ENCODE peak calls at places on chromosomes 13 and 19, in eight cellular contexts. One of them, this sample, is unnamed.

GRCh38 chr19:44747739-44748425 is 626 bp upstream of the BCL3 start:
- DNase-seq in HCEC 1CT: peak
- DNase-seq in astrocyte of the hippocampus: peak
- DNase-seq in hypothalamus: no peak
- DNase-seq in left ventricle myocardium superior: peak
- DNase-seq in stimulated activated CD4-positive, alpha-beta T cell treated with anti-CD3 and anti-CD28 coated beads, Interleukin-4, amount 100 ng/mL, for 4 hours: peak
- DNase-seq in activated gamma-delta T cell treated with Interleukin-2 at 50 U/mL for 16 hours: peak
- DNase-seq in mucosa of descending colon: peak
- DNase-seq in this sample: peak

GRCh38 chr13:98184796-98185195 is 7.7 kb upstream of the RNF113B start:
- DNase-seq in HCEC 1CT: no peak
- DNase-seq in astrocyte of the hippocampus: peak
- DNase-seq in hypothalamus: no peak
- DNase-seq in left ventricle myocardium superior: no peak
- DNase-seq in stimulated activated CD4-positive, alpha-beta T cell treated with anti-CD3 and anti-CD28 coated beads, Interleukin-4, amount 100 ng/mL, for 4 hours: no peak
- DNase-seq in activated gamma-delta T cell treated with Interleukin-2 at 50 U/mL for 16 hours: no peak
- DNase-seq in mucosa of descending colon: no peak
- DNase-seq in this sample: no peak

GRCh38 chr19:30621326-30621920 is 249.2 kb downstream of the ZNF536 start:
- DNase-seq in HCEC 1CT: no peak
- DNase-seq in astrocyte of the hippocampus: no peak
- DNase-seq in hypothalamus: no peak
- DNase-seq in left ventricle myocardium superior: no peak
- DNase-seq in stimulated activated CD4-positive, alpha-beta T cell treated with anti-CD3 and anti-CD28 coated beads, Interleukin-4, amount 100 ng/mL, for 4 hours: no peak
- DNase-seq in activated gamma-delta T cell treated with Interleukin-2 at 50 U/mL for 16 hours: no peak
- DNase-seq in mucosa of descending colon: no peak
- DNase-seq in this sample: no peak

GRCh38 chr13:35965226-35965927 is 165.8 kb downstream of the DCLK1 start:
- DNase-seq in HCEC 1CT: no peak
- DNase-seq in astrocyte of the hippocampus: no peak
- DNase-seq in hypothalamus: no peak
- DNase-seq in left ventricle myocardium superior: no peak
- DNase-seq in stimulated activated CD4-positive, alpha-beta T cell treated with anti-CD3 and anti-CD28 coated beads, Interleukin-4, amount 100 ng/mL, for 4 hours: no peak
- DNase-seq in activated gamma-delta T cell treated with Interleukin-2 at 50 U/mL for 16 hours: no peak
- DNase-seq in mucosa of descending colon: no peak
- DNase-seq in this sample: no peak

GRCh38 chr19:49818691-49819331 is 722 bp downstream of the MED25 start:
- DNase-seq in HCEC 1CT: no peak
- DNase-seq in astrocyte of the hippocampus: peak
- DNase-seq in hypothalamus: no peak
- DNase-seq in left ventricle myocardium superior: no peak
- DNase-seq in stimulated activated CD4-positive, alpha-beta T cell treated with anti-CD3 and anti-CD28 coated beads, Interleukin-4, amount 100 ng/mL, for 4 hours: no peak
- DNase-seq in activated gamma-delta T cell treated with Interleukin-2 at 50 U/mL for 16 hours: no peak
- DNase-seq in mucosa of descending colon: no peak
- DNase-seq in this sample: no peak

GRCh38 chr13:51797664-51798488 is 6.1 kb downstream of the DHRS12 start:
- DNase-seq in HCEC 1CT: peak
- DNase-seq in astrocyte of the hippocampus: peak
- DNase-seq in hypothalamus: no peak
- DNase-seq in left ventricle myocardium superior: no peak
- DNase-seq in stimulated activated CD4-positive, alpha-beta T cell treated with anti-CD3 and anti-CD28 coated beads, Interleukin-4, amount 100 ng/mL, for 4 hours: peak
- DNase-seq in activated gamma-delta T cell treated with Interleukin-2 at 50 U/mL for 16 hours: peak
- DNase-seq in mucosa of descending colon: peak
- DNase-seq in this sample: peak

GRCh38 chr13:66543780-66544179 is 686.4 kb downstream of the PCDH9 start:
- DNase-seq in HCEC 1CT: no peak
- DNase-seq in astrocyte of the hippocampus: no peak
- DNase-seq in hypothalamus: no peak
- DNase-seq in left ventricle myocardium superior: no peak
- DNase-seq in stimulated activated CD4-positive, alpha-beta T cell treated with anti-CD3 and anti-CD28 coated beads, Interleukin-4, amount 100 ng/mL, for 4 hours: no peak
- DNase-seq in activated gamma-delta T cell treated with Interleukin-2 at 50 U/mL for 16 hours: no peak
- DNase-seq in mucosa of descending colon: no peak
- DNase-seq in this sample: no peak

GRCh38 chr13:109747524-109747923 is 38.9 kb downstream of the IRS2 start:
- DNase-seq in HCEC 1CT: no peak
- DNase-seq in astrocyte of the hippocampus: no peak
- DNase-seq in hypothalamus: no peak
- DNase-seq in left ventricle myocardium superior: no peak
- DNase-seq in stimulated activated CD4-positive, alpha-beta T cell treated with anti-CD3 and anti-CD28 coated beads, Interleukin-4, amount 100 ng/mL, for 4 hours: no peak
- DNase-seq in activated gamma-delta T cell treated with Interleukin-2 at 50 U/mL for 16 hours: no peak
- DNase-seq in mucosa of descending colon: no peak
- DNase-seq in this sample: no peak

GRCh38 chr19:40605201-40605971 is 4.2 kb downstream of the LTBP4 start:
- DNase-seq in HCEC 1CT: peak
- DNase-seq in astrocyte of the hippocampus: peak
- DNase-seq in hypothalamus: no peak
- DNase-seq in left ventricle myocardium superior: peak
- DNase-seq in stimulated activated CD4-positive, alpha-beta T cell treated with anti-CD3 and anti-CD28 coated beads, Interleukin-4, amount 100 ng/mL, for 4 hours: peak
- DNase-seq in activated gamma-delta T cell treated with Interleukin-2 at 50 U/mL for 16 hours: peak
- DNase-seq in mucosa of descending colon: peak
- DNase-seq in this sample: no peak

GRCh38 chr13:77860621-77861020 is 58.0 kb downstream of the EDNRB start:
- DNase-seq in HCEC 1CT: peak
- DNase-seq in astrocyte of the hippocampus: peak
- DNase-seq in hypothalamus: no peak
- DNase-seq in left ventricle myocardium superior: no peak
- DNase-seq in stimulated activated CD4-positive, alpha-beta T cell treated with anti-CD3 and anti-CD28 coated beads, Interleukin-4, amount 100 ng/mL, for 4 hours: no peak
- DNase-seq in activated gamma-delta T cell treated with Interleukin-2 at 50 U/mL for 16 hours: no peak
- DNase-seq in mucosa of descending colon: no peak
- DNase-seq in this sample: no peak

GRCh38 chr13:34942732-34943674 is 933 bp downstream of the NBEA start:
- DNase-seq in HCEC 1CT: no peak
- DNase-seq in astrocyte of the hippocampus: peak
- DNase-seq in hypothalamus: no peak
- DNase-seq in left ventricle myocardium superior: peak
- DNase-seq in stimulated activated CD4-positive, alpha-beta T cell treated with anti-CD3 and anti-CD28 coated beads, Interleukin-4, amount 100 ng/mL, for 4 hours: no peak
- DNase-seq in activated gamma-delta T cell treated with Interleukin-2 at 50 U/mL for 16 hours: no peak
- DNase-seq in mucosa of descending colon: peak
- DNase-seq in this sample: peak

GRCh38 chr13:108266316-108266936 is 3.1 kb upstream of the TNFSF13B start:
- DNase-seq in HCEC 1CT: no peak
- DNase-seq in astrocyte of the hippocampus: no peak
- DNase-seq in hypothalamus: no peak
- DNase-seq in left ventricle myocardium superior: peak
- DNase-seq in stimulated activated CD4-positive, alpha-beta T cell treated with anti-CD3 and anti-CD28 coated beads, Interleukin-4, amount 100 ng/mL, for 4 hours: no peak
- DNase-seq in activated gamma-delta T cell treated with Interleukin-2 at 50 U/mL for 16 hours: no peak
- DNase-seq in mucosa of descending colon: no peak
- DNase-seq in this sample: no peak

GRCh38 chr19:19537321-19538048 is 580 bp upstream of the CILP2 start:
- DNase-seq in HCEC 1CT: no peak
- DNase-seq in astrocyte of the hippocampus: peak
- DNase-seq in hypothalamus: no peak
- DNase-seq in left ventricle myocardium superior: no peak
- DNase-seq in stimulated activated CD4-positive, alpha-beta T cell treated with anti-CD3 and anti-CD28 coated beads, Interleukin-4, amount 100 ng/mL, for 4 hours: no peak
- DNase-seq in activated gamma-delta T cell treated with Interleukin-2 at 50 U/mL for 16 hours: no peak
- DNase-seq in mucosa of descending colon: no peak
- DNase-seq in this sample: no peak

GRCh38 chr19:33259532-33259931 is 33.9 kb upstream of the SLC7A10 start:
- DNase-seq in HCEC 1CT: no peak
- DNase-seq in astrocyte of the hippocampus: no peak
- DNase-seq in hypothalamus: no peak
- DNase-seq in left ventricle myocardium superior: no peak
- DNase-seq in stimulated activated CD4-positive, alpha-beta T cell treated with anti-CD3 and anti-CD28 coated beads, Interleukin-4, amount 100 ng/mL, for 4 hours: no peak
- DNase-seq in activated gamma-delta T cell treated with Interleukin-2 at 50 U/mL for 16 hours: no peak
- DNase-seq in mucosa of descending colon: no peak
- DNase-seq in this sample: no peak

GRCh38 chr19:31173991-31174390 is 175.2 kb downstream of the TSHZ3 start:
- DNase-seq in HCEC 1CT: no peak
- DNase-seq in astrocyte of the hippocampus: no peak
- DNase-seq in hypothalamus: no peak
- DNase-seq in left ventricle myocardium superior: no peak
- DNase-seq in stimulated activated CD4-positive, alpha-beta T cell treated with anti-CD3 and anti-CD28 coated beads, Interleukin-4, amount 100 ng/mL, for 4 hours: no peak
- DNase-seq in activated gamma-delta T cell treated with Interleukin-2 at 50 U/mL for 16 hours: no peak
- DNase-seq in mucosa of descending colon: no peak
- DNase-seq in this sample: no peak

GRCh38 chr13:107452833-107453232 is 762.5 kb downstream of the LIG4 start:
- DNase-seq in HCEC 1CT: no peak
- DNase-seq in astrocyte of the hippocampus: no peak
- DNase-seq in hypothalamus: no peak
- DNase-seq in left ventricle myocardium superior: no peak
- DNase-seq in stimulated activated CD4-positive, alpha-beta T cell treated with anti-CD3 and anti-CD28 coated beads, Interleukin-4, amount 100 ng/mL, for 4 hours: no peak
- DNase-seq in activated gamma-delta T cell treated with Interleukin-2 at 50 U/mL for 16 hours: no peak
- DNase-seq in mucosa of descending colon: no peak
- DNase-seq in this sample: no peak

GRCh38 chr19:46730595-46730994 is 13.7 kb upstream of the PRKD2 start:
- DNase-seq in HCEC 1CT: no peak
- DNase-seq in astrocyte of the hippocampus: no peak
- DNase-seq in hypothalamus: no peak
- DNase-seq in left ventricle myocardium superior: no peak
- DNase-seq in stimulated activated CD4-positive, alpha-beta T cell treated with anti-CD3 and anti-CD28 coated beads, Interleukin-4, amount 100 ng/mL, for 4 hours: no peak
- DNase-seq in activated gamma-delta T cell treated with Interleukin-2 at 50 U/mL for 16 hours: no peak
- DNase-seq in mucosa of descending colon: no peak
- DNase-seq in this sample: no peak

GRCh38 chr13:35283856-35284255 is 192.6 kb downstream of the MAB21L1 start:
- DNase-seq in HCEC 1CT: no peak
- DNase-seq in astrocyte of the hippocampus: no peak
- DNase-seq in hypothalamus: no peak
- DNase-seq in left ventricle myocardium superior: no peak
- DNase-seq in stimulated activated CD4-positive, alpha-beta T cell treated with anti-CD3 and anti-CD28 coated beads, Interleukin-4, amount 100 ng/mL, for 4 hours: no peak
- DNase-seq in activated gamma-delta T cell treated with Interleukin-2 at 50 U/mL for 16 hours: no peak
- DNase-seq in mucosa of descending colon: peak
- DNase-seq in this sample: no peak

GRCh38 chr13:50990540-50991506 is 81.2 kb downstream of the RNASEH2B start:
- DNase-seq in HCEC 1CT: no peak
- DNase-seq in astrocyte of the hippocampus: peak
- DNase-seq in hypothalamus: no peak
- DNase-seq in left ventricle myocardium superior: peak
- DNase-seq in stimulated activated CD4-positive, alpha-beta T cell treated with anti-CD3 and anti-CD28 coated beads, Interleukin-4, amount 100 ng/mL, for 4 hours: no peak
- DNase-seq in activated gamma-delta T cell treated with Interleukin-2 at 50 U/mL for 16 hours: no peak
- DNase-seq in mucosa of descending colon: peak
- DNase-seq in this sample: no peak

GRCh38 chr13:108755084-108755483 is 125.7 kb downstream of the MYO16 start:
- DNase-seq in HCEC 1CT: no peak
- DNase-seq in astrocyte of the hippocampus: no peak
- DNase-seq in hypothalamus: no peak
- DNase-seq in left ventricle myocardium superior: no peak
- DNase-seq in stimulated activated CD4-positive, alpha-beta T cell treated with anti-CD3 and anti-CD28 coated beads, Interleukin-4, amount 100 ng/mL, for 4 hours: no peak
- DNase-seq in activated gamma-delta T cell treated with Interleukin-2 at 50 U/mL for 16 hours: no peak
- DNase-seq in mucosa of descending colon: no peak
- DNase-seq in this sample: no peak

GRCh38 chr19:19113040-19113541 is 25.2 kb downstream of the TMEM161A start:
- DNase-seq in HCEC 1CT: peak
- DNase-seq in astrocyte of the hippocampus: peak
- DNase-seq in hypothalamus: no peak
- DNase-seq in left ventricle myocardium superior: no peak
- DNase-seq in stimulated activated CD4-positive, alpha-beta T cell treated with anti-CD3 and anti-CD28 coated beads, Interleukin-4, amount 100 ng/mL, for 4 hours: no peak
- DNase-seq in activated gamma-delta T cell treated with Interleukin-2 at 50 U/mL for 16 hours: no peak
- DNase-seq in mucosa of descending colon: no peak
- DNase-seq in this sample: peak

GRCh38 chr19:35991731-35992450 is 3.1 kb upstream of the SDHAF1 start:
- DNase-seq in HCEC 1CT: no peak
- DNase-seq in astrocyte of the hippocampus: peak
- DNase-seq in hypothalamus: no peak
- DNase-seq in left ventricle myocardium superior: no peak
- DNase-seq in stimulated activated CD4-positive, alpha-beta T cell treated with anti-CD3 and anti-CD28 coated beads, Interleukin-4, amount 100 ng/mL, for 4 hours: no peak
- DNase-seq in activated gamma-delta T cell treated with Interleukin-2 at 50 U/mL for 16 hours: no peak
- DNase-seq in mucosa of descending colon: no peak
- DNase-seq in this sample: no peak

GRCh38 chr13:103168901-103169508 is 102.8 kb upstream of the SLC10A2 start:
- DNase-seq in HCEC 1CT: no peak
- DNase-seq in astrocyte of the hippocampus: no peak
- DNase-seq in hypothalamus: no peak
- DNase-seq in left ventricle myocardium superior: no peak
- DNase-seq in stimulated activated CD4-positive, alpha-beta T cell treated with anti-CD3 and anti-CD28 coated beads, Interleukin-4, amount 100 ng/mL, for 4 hours: no peak
- DNase-seq in activated gamma-delta T cell treated with Interleukin-2 at 50 U/mL for 16 hours: no peak
- DNase-seq in mucosa of descending colon: no peak
- DNase-seq in this sample: no peak

GRCh38 chr19:39193785-39194184 is 3.0 kb upstream of the NCCRP1 start:
- DNase-seq in HCEC 1CT: no peak
- DNase-seq in astrocyte of the hippocampus: no peak
- DNase-seq in hypothalamus: no peak
- DNase-seq in left ventricle myocardium superior: no peak
- DNase-seq in stimulated activated CD4-positive, alpha-beta T cell treated with anti-CD3 and anti-CD28 coated beads, Interleukin-4, amount 100 ng/mL, for 4 hours: no peak
- DNase-seq in activated gamma-delta T cell treated with Interleukin-2 at 50 U/mL for 16 hours: no peak
- DNase-seq in mucosa of descending colon: no peak
- DNase-seq in this sample: no peak

GRCh38 chr19:31528261-31528660 is 179.0 kb upstream of the TSHZ3 start:
- DNase-seq in HCEC 1CT: no peak
- DNase-seq in astrocyte of the hippocampus: no peak
- DNase-seq in hypothalamus: no peak
- DNase-seq in left ventricle myocardium superior: no peak
- DNase-seq in stimulated activated CD4-positive, alpha-beta T cell treated with anti-CD3 and anti-CD28 coated beads, Interleukin-4, amount 100 ng/mL, for 4 hours: no peak
- DNase-seq in activated gamma-delta T cell treated with Interleukin-2 at 50 U/mL for 16 hours: no peak
- DNase-seq in mucosa of descending colon: no peak
- DNase-seq in this sample: no peak

GRCh38 chr19:17078920-17079709 is 3.5 kb downstream of the MYO9B start:
- DNase-seq in HCEC 1CT: no peak
- DNase-seq in astrocyte of the hippocampus: peak
- DNase-seq in hypothalamus: no peak
- DNase-seq in left ventricle myocardium superior: no peak
- DNase-seq in stimulated activated CD4-positive, alpha-beta T cell treated with anti-CD3 and anti-CD28 coated beads, Interleukin-4, amount 100 ng/mL, for 4 hours: no peak
- DNase-seq in activated gamma-delta T cell treated with Interleukin-2 at 50 U/mL for 16 hours: no peak
- DNase-seq in mucosa of descending colon: no peak
- DNase-seq in this sample: no peak

GRCh38 chr13:107883561-107884175 is 331.7 kb downstream of the LIG4 start:
- DNase-seq in HCEC 1CT: peak
- DNase-seq in astrocyte of the hippocampus: peak
- DNase-seq in hypothalamus: no peak
- DNase-seq in left ventricle myocardium superior: no peak
- DNase-seq in stimulated activated CD4-positive, alpha-beta T cell treated with anti-CD3 and anti-CD28 coated beads, Interleukin-4, amount 100 ng/mL, for 4 hours: no peak
- DNase-seq in activated gamma-delta T cell treated with Interleukin-2 at 50 U/mL for 16 hours: no peak
- DNase-seq in mucosa of descending colon: no peak
- DNase-seq in this sample: peak

GRCh38 chr19:15701757-15702589 is 25.9 kb upstream of the OR10H2 start:
- DNase-seq in HCEC 1CT: no peak
- DNase-seq in astrocyte of the hippocampus: no peak
- DNase-seq in hypothalamus: no peak
- DNase-seq in left ventricle myocardium superior: no peak
- DNase-seq in stimulated activated CD4-positive, alpha-beta T cell treated with anti-CD3 and anti-CD28 coated beads, Interleukin-4, amount 100 ng/mL, for 4 hours: no peak
- DNase-seq in activated gamma-delta T cell treated with Interleukin-2 at 50 U/mL for 16 hours: no peak
- DNase-seq in mucosa of descending colon: peak
- DNase-seq in this sample: no peak

GRCh38 chr19:19064811-19065745 is 1.3 kb downstream of the SLC25A42 start:
- DNase-seq in HCEC 1CT: no peak
- DNase-seq in astrocyte of the hippocampus: peak
- DNase-seq in hypothalamus: no peak
- DNase-seq in left ventricle myocardium superior: peak
- DNase-seq in stimulated activated CD4-positive, alpha-beta T cell treated with anti-CD3 and anti-CD28 coated beads, Interleukin-4, amount 100 ng/mL, for 4 hours: peak
- DNase-seq in activated gamma-delta T cell treated with Interleukin-2 at 50 U/mL for 16 hours: no peak
- DNase-seq in mucosa of descending colon: peak
- DNase-seq in this sample: no peak

GRCh38 chr13:41467546-41467945 is 10.2 kb downstream of the RGCC start:
- DNase-seq in HCEC 1CT: no peak
- DNase-seq in astrocyte of the hippocampus: no peak
- DNase-seq in hypothalamus: no peak
- DNase-seq in left ventricle myocardium superior: no peak
- DNase-seq in stimulated activated CD4-positive, alpha-beta T cell treated with anti-CD3 and anti-CD28 coated beads, Interleukin-4, amount 100 ng/mL, for 4 hours: no peak
- DNase-seq in activated gamma-delta T cell treated with Interleukin-2 at 50 U/mL for 16 hours: no peak
- DNase-seq in mucosa of descending colon: no peak
- DNase-seq in this sample: no peak

GRCh38 chr19:41939861-41940442 is 11.7 kb upstream of the ERFL start:
- DNase-seq in HCEC 1CT: no peak
- DNase-seq in astrocyte of the hippocampus: no peak
- DNase-seq in hypothalamus: no peak
- DNase-seq in left ventricle myocardium superior: peak
- DNase-seq in stimulated activated CD4-positive, alpha-beta T cell treated with anti-CD3 and anti-CD28 coated beads, Interleukin-4, amount 100 ng/mL, for 4 hours: peak
- DNase-seq in activated gamma-delta T cell treated with Interleukin-2 at 50 U/mL for 16 hours: peak
- DNase-seq in mucosa of descending colon: peak
- DNase-seq in this sample: peak

GRCh38 chr13:31807090-31807541 is 67.8 kb downstream of the RXFP2 start:
- DNase-seq in HCEC 1CT: no peak
- DNase-seq in astrocyte of the hippocampus: peak
- DNase-seq in hypothalamus: no peak
- DNase-seq in left ventricle myocardium superior: no peak
- DNase-seq in stimulated activated CD4-positive, alpha-beta T cell treated with anti-CD3 and anti-CD28 coated beads, Interleukin-4, amount 100 ng/mL, for 4 hours: no peak
- DNase-seq in activated gamma-delta T cell treated with Interleukin-2 at 50 U/mL for 16 hours: peak
- DNase-seq in mucosa of descending colon: no peak
- DNase-seq in this sample: no peak

GRCh38 chr19:37905936-37906867 is at the start of gene WDR87:
- DNase-seq in HCEC 1CT: no peak
- DNase-seq in astrocyte of the hippocampus: no peak
- DNase-seq in hypothalamus: no peak
- DNase-seq in left ventricle myocardium superior: peak
- DNase-seq in stimulated activated CD4-positive, alpha-beta T cell treated with anti-CD3 and anti-CD28 coated beads, Interleukin-4, amount 100 ng/mL, for 4 hours: peak
- DNase-seq in activated gamma-delta T cell treated with Interleukin-2 at 50 U/mL for 16 hours: peak
- DNase-seq in mucosa of descending colon: peak
- DNase-seq in this sample: peak

GRCh38 chr13:40539954-40540706 is 126.3 kb downstream of the FOXO1 start:
- DNase-seq in HCEC 1CT: peak
- DNase-seq in astrocyte of the hippocampus: peak
- DNase-seq in hypothalamus: no peak
- DNase-seq in left ventricle myocardium superior: no peak
- DNase-seq in stimulated activated CD4-positive, alpha-beta T cell treated with anti-CD3 and anti-CD28 coated beads, Interleukin-4, amount 100 ng/mL, for 4 hours: no peak
- DNase-seq in activated gamma-delta T cell treated with Interleukin-2 at 50 U/mL for 16 hours: no peak
- DNase-seq in mucosa of descending colon: no peak
- DNase-seq in this sample: peak

This sample was measured in HTR-8/SVneo.